ENCODE peak calls at places on chromosomes 5 and 9, in six cellular contexts. One of them, this sample, is unnamed.
A peak's percentile ranks its signal among the peaks of the same experiment; 100 is the strongest.

GRCh38 chr9:111937781-111938426 is 41.3 kb downstream of the UGCG start:
- DNase-seq in A549: no peak
- DNase-seq in IMR-90: peak; percentile 83
- DNase-seq in K562: no peak
- DNase-seq in HepG2: no peak
- DNase-seq in GM12878: peak; percentile 74
- DNase-seq in this sample: no peak

GRCh38 chr9:129889936-129890717 is 54.9 kb downstream of the USP20 start:
- DNase-seq in A549: no peak
- DNase-seq in IMR-90: no peak
- DNase-seq in K562: no peak
- DNase-seq in HepG2: no peak
- DNase-seq in GM12878: peak; percentile 31
- DNase-seq in this sample: no peak

GRCh38 chr5:145872486-145872885 is 328 bp downstream of the GRXCR2 start:
- DNase-seq in A549: no peak
- DNase-seq in IMR-90: no peak
- DNase-seq in K562: no peak
- DNase-seq in HepG2: no peak
- DNase-seq in GM12878: no peak
- DNase-seq in this sample: no peak

GRCh38 chr5:37840036-37840909 is at the start of gene GDNF:
- DNase-seq in A549: peak; percentile 46
- DNase-seq in IMR-90: peak; percentile 77
- DNase-seq in K562: no peak
- DNase-seq in HepG2: peak; percentile 25
- DNase-seq in GM12878: no peak
- DNase-seq in this sample: peak; percentile 59

GRCh38 chr9:123401879-123402513 is 46.0 kb downstream of the CRB2 start:
- DNase-seq in A549: peak; percentile 52
- DNase-seq in IMR-90: peak; percentile 57
- DNase-seq in K562: peak; percentile 59
- DNase-seq in HepG2: peak; percentile 39
- DNase-seq in GM12878: no peak
- DNase-seq in this sample: peak; percentile 81

GRCh38 chr5:3392306-3392939 is 203.2 kb upstream of the IRX1 start:
- DNase-seq in A549: no peak
- DNase-seq in IMR-90: no peak
- DNase-seq in K562: peak; percentile 22
- DNase-seq in HepG2: no peak
- DNase-seq in GM12878: no peak
- DNase-seq in this sample: peak; percentile 62

GRCh38 chr5:72849546-72849945 is 33.1 kb downstream of the TNPO1 start:
- DNase-seq in A549: no peak
- DNase-seq in IMR-90: no peak
- DNase-seq in K562: no peak
- DNase-seq in HepG2: no peak
- DNase-seq in GM12878: no peak
- DNase-seq in this sample: no peak

GRCh38 chr9:75185585-75186170 is 97.4 kb downstream of the OSTF1 start:
- DNase-seq in A549: peak; percentile 59
- DNase-seq in IMR-90: no peak
- DNase-seq in K562: peak; percentile 13
- DNase-seq in HepG2: peak; percentile 16
- DNase-seq in GM12878: no peak
- DNase-seq in this sample: no peak

GRCh38 chr9:125852386-125852785 is 105.2 kb downstream of the PBX3 start:
- DNase-seq in A549: no peak
- DNase-seq in IMR-90: no peak
- DNase-seq in K562: no peak
- DNase-seq in HepG2: peak; percentile 26
- DNase-seq in GM12878: no peak
- DNase-seq in this sample: no peak

GRCh38 chr5:149671544-149671943 is 58.6 kb upstream of the PPARGC1B start:
- DNase-seq in A549: peak; percentile 38
- DNase-seq in IMR-90: no peak
- DNase-seq in K562: no peak
- DNase-seq in HepG2: no peak
- DNase-seq in GM12878: no peak
- DNase-seq in this sample: no peak

GRCh38 chr5:40675396-40676133 is 4.2 kb upstream of the PTGER4 start:
- DNase-seq in A549: no peak
- DNase-seq in IMR-90: no peak
- DNase-seq in K562: no peak
- DNase-seq in HepG2: no peak
- DNase-seq in GM12878: no peak
- DNase-seq in this sample: no peak

GRCh38 chr5:168174376-168174775 is 117.1 kb upstream of the WWC1 start:
- DNase-seq in A549: no peak
- DNase-seq in IMR-90: no peak
- DNase-seq in K562: no peak
- DNase-seq in HepG2: no peak
- DNase-seq in GM12878: peak; percentile 13
- DNase-seq in this sample: no peak

GRCh38 chr9:6243746-6244145 is 28.1 kb downstream of the IL33 start:
- DNase-seq in A549: no peak
- DNase-seq in IMR-90: peak; percentile 52
- DNase-seq in K562: no peak
- DNase-seq in HepG2: no peak
- DNase-seq in GM12878: peak; percentile 48
- DNase-seq in this sample: no peak

GRCh38 chr9:27292646-27293045 is 4.3 kb downstream of the EQTN start:
- DNase-seq in A549: no peak
- DNase-seq in IMR-90: peak; percentile 7
- DNase-seq in K562: no peak
- DNase-seq in HepG2: no peak
- DNase-seq in GM12878: no peak
- DNase-seq in this sample: peak; percentile 37

GRCh38 chr9:36332006-36332405 is 68.1 kb downstream of the RNF38 start:
- DNase-seq in A549: no peak
- DNase-seq in IMR-90: peak; percentile 10
- DNase-seq in K562: no peak
- DNase-seq in HepG2: no peak
- DNase-seq in GM12878: no peak
- DNase-seq in this sample: no peak

GRCh38 chr5:141877478-141878185 is 578 bp downstream of the PCDH1 start:
- DNase-seq in A549: peak; percentile 36
- DNase-seq in IMR-90: no peak
- DNase-seq in K562: no peak
- DNase-seq in HepG2: no peak
- DNase-seq in GM12878: no peak
- DNase-seq in this sample: peak; percentile 54

GRCh38 chr5:137142371-137143243 is 356.5 kb downstream of the SPOCK1 start:
- DNase-seq in A549: no peak
- DNase-seq in IMR-90: peak; percentile 94
- DNase-seq in K562: no peak
- DNase-seq in HepG2: no peak
- DNase-seq in GM12878: peak; percentile 21
- DNase-seq in this sample: no peak

GRCh38 chr5:159211712-159212111 is 2.4 kb upstream of the RNF145 start:
- DNase-seq in A549: no peak
- DNase-seq in IMR-90: no peak
- DNase-seq in K562: no peak
- DNase-seq in HepG2: no peak
- DNase-seq in GM12878: no peak
- DNase-seq in this sample: peak; percentile 27

GRCh38 chr5:116343961-116344360 is 230.7 kb downstream of the SEMA6A start:
- DNase-seq in A549: no peak
- DNase-seq in IMR-90: no peak
- DNase-seq in K562: no peak
- DNase-seq in HepG2: no peak
- DNase-seq in GM12878: no peak
- DNase-seq in this sample: no peak

GRCh38 chr5:172999351-172999973 is 15.9 kb downstream of the ATP6V0E1 start:
- DNase-seq in A549: no peak
- DNase-seq in IMR-90: no peak
- DNase-seq in K562: no peak
- DNase-seq in HepG2: no peak
- DNase-seq in GM12878: no peak
- DNase-seq in this sample: no peak

GRCh38 chr9:136346157-136346481 is 17.4 kb downstream of the DNLZ start:
- DNase-seq in A549: no peak
- DNase-seq in IMR-90: no peak
- DNase-seq in K562: no peak
- DNase-seq in HepG2: no peak
- DNase-seq in GM12878: no peak
- DNase-seq in this sample: no peak

GRCh38 chr5:102090770-102091169 is 205.3 kb downstream of the SLCO4C1 start:
- DNase-seq in A549: peak; percentile 31
- DNase-seq in IMR-90: no peak
- DNase-seq in K562: peak; percentile 9
- DNase-seq in HepG2: peak; percentile 77
- DNase-seq in GM12878: no peak
- DNase-seq in this sample: peak; percentile 43

GRCh38 chr5:100757618-100758017 is 145.5 kb downstream of the ST8SIA4 start:
- DNase-seq in A549: no peak
- DNase-seq in IMR-90: no peak
- DNase-seq in K562: no peak
- DNase-seq in HepG2: no peak
- DNase-seq in GM12878: no peak
- DNase-seq in this sample: no peak

GRCh38 chr9:83981126-83981871 is 694 bp downstream of the RMI1 start:
- DNase-seq in A549: peak; percentile 51
- DNase-seq in IMR-90: peak; percentile 35
- DNase-seq in K562: no peak
- DNase-seq in HepG2: no peak
- DNase-seq in GM12878: no peak
- DNase-seq in this sample: peak; percentile 48

GRCh38 chr5:133838286-133838685 is 130.1 kb downstream of the C5orf15 start:
- DNase-seq in A549: no peak
- DNase-seq in IMR-90: no peak
- DNase-seq in K562: no peak
- DNase-seq in HepG2: no peak
- DNase-seq in GM12878: no peak
- DNase-seq in this sample: no peak

GRCh38 chr9:3708751-3709150 is 182.9 kb upstream of the RFX3 start:
- DNase-seq in A549: no peak
- DNase-seq in IMR-90: peak; percentile 7
- DNase-seq in K562: no peak
- DNase-seq in HepG2: no peak
- DNase-seq in GM12878: peak; percentile 9
- DNase-seq in this sample: no peak

GRCh38 chr9:69499401-69499800 is 172.8 kb downstream of the APBA1 start:
- DNase-seq in A549: no peak
- DNase-seq in IMR-90: no peak
- DNase-seq in K562: no peak
- DNase-seq in HepG2: no peak
- DNase-seq in GM12878: no peak
- DNase-seq in this sample: no peak
- TF ChIP-seq RAD21 in A549: no peak
- TF ChIP-seq RAD21 in IMR-90: no peak
- TF ChIP-seq RAD21 in K562: no peak
- TF ChIP-seq RAD21 in HepG2: no peak
- TF ChIP-seq RAD21 in GM12878: no peak
- TF ChIP-seq RAD21 in this sample: no peak

GRCh38 chr5:79287380-79287779 is 51.4 kb downstream of the JMY start:
- DNase-seq in A549: no peak
- DNase-seq in IMR-90: no peak
- DNase-seq in K562: no peak
- DNase-seq in HepG2: no peak
- DNase-seq in GM12878: no peak
- DNase-seq in this sample: no peak

GRCh38 chr5:79284852-79285251 is 48.9 kb downstream of the JMY start:
- DNase-seq in A549: no peak
- DNase-seq in IMR-90: peak; percentile 72
- DNase-seq in K562: no peak
- DNase-seq in HepG2: no peak
- DNase-seq in GM12878: no peak
- DNase-seq in this sample: no peak

GRCh38 chr5:79285285-79285684 is 49.4 kb downstream of the JMY start:
- DNase-seq in A549: no peak
- DNase-seq in IMR-90: no peak
- DNase-seq in K562: no peak
- DNase-seq in HepG2: no peak
- DNase-seq in GM12878: no peak
- DNase-seq in this sample: no peak

GRCh38 chr5:79285833-79286232 is 49.9 kb downstream of the JMY start:
- DNase-seq in A549: no peak
- DNase-seq in IMR-90: no peak
- DNase-seq in K562: no peak
- DNase-seq in HepG2: no peak
- DNase-seq in GM12878: no peak
- DNase-seq in this sample: no peak

GRCh38 chr5:79287907-79288306 is 52.0 kb downstream of the JMY start:
- DNase-seq in A549: no peak
- DNase-seq in IMR-90: no peak
- DNase-seq in K562: no peak
- DNase-seq in HepG2: no peak
- DNase-seq in GM12878: no peak
- DNase-seq in this sample: no peak
- TF ChIP-seq SMC3 in A549: no peak
- TF ChIP-seq SMC3 in IMR-90: no peak
- TF ChIP-seq SMC3 in K562: no peak
- TF ChIP-seq SMC3 in HepG2: no peak
- TF ChIP-seq SMC3 in GM12878: no peak
- TF ChIP-seq SMC3 in this sample: no peak

DNA sequence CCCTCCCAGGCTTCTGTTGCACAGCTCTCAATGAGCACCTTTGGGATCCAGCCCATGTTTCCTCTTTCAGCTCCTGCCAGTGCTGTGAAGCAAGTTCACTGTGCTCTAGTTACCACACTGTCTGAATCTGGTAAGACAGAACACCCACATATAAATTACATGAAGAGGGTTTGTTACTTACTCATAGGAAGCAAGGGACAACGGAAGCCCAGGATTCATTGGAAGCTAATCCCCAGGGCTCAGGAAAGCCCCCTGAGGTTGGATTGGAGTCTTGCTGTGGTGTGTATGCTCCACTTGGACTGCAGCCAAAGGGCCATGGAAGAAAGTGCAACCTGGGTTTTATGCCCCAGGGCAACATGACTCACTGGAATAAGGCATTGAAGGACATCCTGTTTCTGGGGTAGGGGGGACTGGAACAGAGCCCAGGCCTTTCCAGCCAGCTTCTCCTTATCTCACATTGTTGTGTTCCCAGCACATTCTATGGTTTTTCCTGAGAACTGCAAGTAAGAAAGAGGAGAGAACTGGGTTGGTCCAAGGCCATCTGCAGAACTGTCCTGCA is 15.6 kb upstream of the CLK4 start:
- DNase-seq in A549: no peak
- DNase-seq in IMR-90: peak; percentile 79
- DNase-seq in K562: no peak
- DNase-seq in HepG2: no peak
- DNase-seq in GM12878: no peak
- DNase-seq in this sample: peak; percentile 26
- TF ChIP-seq RAD21 in A549: no peak
- TF ChIP-seq RAD21 in IMR-90: no peak
- TF ChIP-seq RAD21 in K562: no peak
- TF ChIP-seq RAD21 in HepG2: no peak
- TF ChIP-seq RAD21 in GM12878: no peak
- TF ChIP-seq RAD21 in this sample: no peak

DNA sequence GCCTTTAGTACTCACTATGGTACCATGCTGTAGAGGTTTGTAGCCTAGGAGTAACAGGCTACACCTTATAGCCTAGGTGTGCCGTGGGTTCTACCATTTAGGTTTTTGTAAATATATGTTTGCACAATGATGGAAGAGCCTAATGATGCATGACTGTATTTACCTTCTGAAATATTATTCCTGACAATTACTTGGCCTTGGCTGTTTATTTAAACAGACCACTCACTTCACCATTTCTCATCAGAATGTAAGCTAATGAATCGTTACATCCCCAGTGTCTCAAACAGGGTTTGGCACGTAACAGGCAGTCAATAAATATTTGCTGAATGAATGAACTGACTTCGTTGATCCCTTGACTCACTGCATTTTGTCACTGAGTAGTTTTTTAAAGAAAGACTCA is 93.1 kb downstream of the MED27 start:
- DNase-seq in A549: no peak
- DNase-seq in IMR-90: peak; percentile 65
- DNase-seq in K562: no peak
- DNase-seq in HepG2: no peak
- DNase-seq in GM12878: no peak
- DNase-seq in this sample: no peak
- TF ChIP-seq SMC3 in A549: no peak
- TF ChIP-seq SMC3 in IMR-90: no peak
- TF ChIP-seq SMC3 in K562: no peak
- TF ChIP-seq SMC3 in HepG2: no peak
- TF ChIP-seq SMC3 in GM12878: no peak
- TF ChIP-seq SMC3 in this sample: no peak